ENCODE peak calls at places on chromosome 7, in six cellular contexts. B is endothelial cell of umbilical vein, R is prostate gland, D is heart right ventricle, C is left ventricle myocardium inferior, U is H9. I is an unnamed sample.

GRCh38 chr7:29988391-29989256 is 977 bp downstream of the SCRN1 start:
- DNase-seq in U (peak; percentile 68), B (peak; percentile 47), R (no peak), C (peak; percentile 53), D (peak; percentile 59), I (peak; percentile 95)

GRCh38 chr7:158997110-158997453 is 140.7 kb downstream of the DYNC2I1 start:
- DNase-seq in B (no peak), R (no peak), D (no peak), U (no peak), C (no peak), I (no peak)

GRCh38 chr7:43511029-43511428 is 71.9 kb upstream of the STK17A start:
- DNase-seq in U (peak; percentile 36), B (no peak), R (no peak), D (no peak), C (no peak), I (no peak)

GRCh38 chr7:87210506-87210905 is 9.0 kb downstream of the TMEM243 start:
- DNase-seq in R (no peak), D (no peak), U (no peak), B (no peak), C (no peak), I (no peak)

GRCh38 chr7:32142649-32143048 is 72.4 kb upstream of the PDE1C start:
- DNase-seq in U (no peak), C (no peak), R (no peak), D (no peak), B (no peak), I (no peak)

GRCh38 chr7:138738114-138738513 is 37.0 kb upstream of the SVOPL start:
- DNase-seq in C (no peak), R (no peak), D (no peak), B (no peak), U (no peak), I (no peak)

GRCh38 chr7:51430480-51431086 is 114.0 kb upstream of the COBL start:
- DNase-seq in R (peak; percentile 38), C (no peak), D (no peak), U (no peak), B (peak; percentile 52), I (no peak)

GRCh38 chr7:139116999-139117398 is 7.5 kb upstream of the ZC3HAV1 start:
- DNase-seq in C (no peak), R (no peak), D (no peak), B (no peak), U (no peak), I (no peak)

GRCh38 chr7:96621932-96622331 is 87.7 kb downstream of the SEM1 start:
- DNase-seq in D (no peak), B (no peak), C (no peak), U (no peak), R (no peak), I (no peak)

GRCh38 chr7:82851126-82851525 is 311.6 kb downstream of the PCLO start:
- DNase-seq in U (no peak), R (no peak), D (no peak), B (no peak), C (no peak), I (no peak)

GRCh38 chr7:73521636-73522080 is 435 bp downstream of the BAZ1B start:
- DNase-seq in D (peak; percentile 73), R (no peak), U (peak; percentile 55), C (peak; percentile 74), B (no peak), I (no peak)

GRCh38 chr7:41956712-41957111 is 253.8 kb upstream of the INHBA start:
- DNase-seq in C (no peak), U (no peak), B (no peak), D (no peak), R (no peak), I (no peak)

GRCh38 chr7:34058791-34059550 is 153.6 kb downstream of the BMPER start:
- DNase-seq in U (no peak), R (peak; percentile 52), D (no peak), C (no peak), B (no peak), I (no peak)

GRCh38 chr7:123637203-123637602 is 18.5 kb upstream of the LMOD2 start:
- DNase-seq in R (no peak), D (no peak), U (no peak), B (no peak), C (no peak), I (no peak)

GRCh38 chr7:136389933-136390332 is 412.8 kb upstream of the MTPN start:
- DNase-seq in R (no peak), U (no peak), B (no peak), C (no peak), D (no peak), I (no peak)

GRCh38 chr7:46554688-46555422 is 633.8 kb upstream of the IGFBP3 start:
- DNase-seq in D (no peak), B (no peak), C (no peak), U (no peak), R (no peak), I (no peak)

GRCh38 chr7:23003505-23004246 is 10.3 kb downstream of the HYCC1 start:
- DNase-seq in U (no peak), R (no peak), D (no peak), C (no peak), B (no peak), I (no peak)

GRCh38 chr7:70530191-70530590 is 601.8 kb upstream of the GALNT17 start:
- DNase-seq in R (no peak), D (no peak), C (no peak), U (no peak), B (no peak), I (no peak)

GRCh38 chr7:1386623-1387220 is 72.5 kb downstream of the MICALL2 start:
- DNase-seq in B (no peak), R (no peak), D (no peak), U (no peak), C (no peak), I (no peak)

GRCh38 chr7:148664319-148664718 is 34.4 kb upstream of the CUL1 start:
- DNase-seq in D (peak; percentile 41), R (no peak), B (peak; percentile 38), U (no peak), C (peak; percentile 26), I (no peak)

GRCh38 chr7:82347808-82348207 is 95.8 kb downstream of the CACNA2D1 start:
- DNase-seq in U (no peak), R (no peak), B (no peak), C (no peak), D (no peak), I (no peak)

GRCh38 chr7:40644454-40645188 is 509.8 kb downstream of the SUGCT start:
- DNase-seq in C (no peak), B (no peak), U (peak; percentile 26), D (no peak), R (no peak), I (no peak)
- H3K27ac ChIP-seq in C (no peak overlapping the region), B (no peak overlapping the region), U (no peak overlapping the region), D (no peak overlapping the region), R (no peak overlapping the region), I (no peak overlapping the region)

DNA sequence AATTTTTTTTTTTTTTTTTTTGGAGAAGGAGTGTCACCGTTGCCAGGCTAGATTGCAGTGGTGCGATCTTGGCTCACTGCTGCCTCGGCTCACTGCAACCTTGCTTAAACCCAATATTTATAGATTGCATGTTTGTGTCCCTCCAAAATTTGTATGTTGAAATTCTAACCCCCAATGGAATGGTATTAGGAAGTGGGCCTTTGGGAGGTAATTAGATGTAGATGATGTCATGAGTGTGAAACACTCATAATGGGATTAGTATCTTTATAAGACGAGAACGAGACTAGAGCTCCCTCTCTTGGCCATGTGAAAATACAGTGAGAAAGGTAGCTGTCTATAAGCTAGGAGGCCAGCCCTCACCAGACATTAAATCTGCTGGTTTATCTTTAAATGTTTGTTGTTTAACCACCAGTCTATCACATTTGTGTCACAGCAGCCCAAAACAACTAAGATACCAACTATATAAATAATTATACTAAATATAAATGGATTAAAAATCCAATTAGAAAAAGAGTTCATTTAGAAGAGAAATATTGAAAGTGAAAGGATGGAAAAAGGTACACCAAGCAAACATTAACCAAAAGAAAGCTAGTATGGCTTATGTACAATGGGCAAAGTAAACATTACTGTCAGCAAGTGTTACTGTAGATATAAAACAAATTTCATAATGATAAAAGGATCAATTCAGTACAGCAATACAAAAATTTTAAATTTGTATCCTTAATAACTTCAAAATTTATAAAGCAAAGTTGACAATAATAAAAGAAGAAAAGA is 9.3 kb downstream of the TCAF1 start:
- DNase-seq in B (peak; percentile 61), C (no peak), D (no peak), R (no peak), U (no peak), I (no peak)
- TF ChIP-seq CTCF in B (peak; percentile 36), C (no peak), D (no peak), R (no peak), U (peak; percentile 75), I (no peak)

GRCh38 chr7:152107945-152108344 is 82.5 kb downstream of the GALNT11 start:
- DNase-seq in B (no peak), D (no peak), R (no peak), U (no peak), C (no peak), I (no peak)

GRCh38 chr7:152106990-152107389 is 81.5 kb downstream of the GALNT11 start:
- DNase-seq in D (no peak), U (no peak), R (no peak), B (no peak), C (no peak), I (no peak)

GRCh38 chr7:152112829-152113228 is 87.4 kb downstream of the GALNT11 start:
- DNase-seq in B (no peak), U (no peak), R (no peak), D (no peak), C (no peak), I (no peak)

GRCh38 chr7:152105205-152105604 is 79.7 kb downstream of the GALNT11 start:
- DNase-seq in B (no peak), R (no peak), U (no peak), C (no peak), D (no peak), I (no peak)

DNA sequence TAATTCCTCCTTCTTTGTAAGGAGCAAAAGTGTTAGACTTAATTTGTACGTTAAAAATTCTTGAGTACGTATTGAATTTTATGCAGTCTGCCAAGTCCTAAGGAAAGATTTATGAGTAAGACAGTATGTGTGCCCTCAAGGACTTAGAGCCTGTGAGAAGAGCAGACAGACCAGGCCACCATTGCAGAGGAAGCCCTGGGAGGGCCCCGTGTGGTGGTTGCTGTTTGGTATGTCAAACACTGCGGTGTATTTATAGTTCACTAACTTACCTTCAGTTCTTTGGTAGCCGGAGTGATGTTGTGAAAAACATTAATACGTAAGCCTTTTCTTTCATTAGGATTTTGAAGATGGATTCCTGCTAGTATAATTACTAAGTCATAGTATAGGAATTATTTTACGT is 82.9 kb downstream of the GALNT11 start:
- DNase-seq in B (no peak), D (no peak), U (no peak), R (no peak), C (no peak), I (no peak)
- H3K4me1 ChIP-seq in B (no peaks in the 10 kb centered on the region), D (no peaks in the 10 kb centered on the region), U (no peaks in the 10 kb centered on the region), R (no peaks in the 10 kb centered on the region), C (peaks cover 7% of the 10 kb centered on the region), I (no peaks in the 10 kb centered on the region)

GRCh38 chr7:143316492-143316891 is 581 bp downstream of the CLCN1 start:
- DNase-seq in D (no peak), C (no peak), R (no peak), U (no peak), B (no peak), I (no peak)
- H3K27ac ChIP-seq in D (no peak overlapping the region), C (no peak overlapping the region), R (no peak overlapping the region), U (no peak overlapping the region), B (no peak overlapping the region), I (no peak overlapping the region)